ENCODE peak calls at places on chromosomes 4 and X, in six cellular contexts. O is tibial nerve, S is ovary, F is sigmoid colon, R is spleen, Q is uterus. C is an unnamed sample.

GRCh38 chrX:22300130-22300529 is 27.4 kb downstream of the CBLL2 start:
- DNase-seq in Q (peak), S (no peak), F (peak), R (no peak), O (no peak), C (no peak)

GRCh38 chrX:108735680-108736508 is 469 bp downstream of the IRS4 start:
- DNase-seq in R (no peak), O (no peak), Q (no peak), S (peak), F (no peak), C (peak)

GRCh38 chrX:154718607-154719006 is 32.3 kb downstream of the GAB3 start:
- DNase-seq in S (no peak), F (no peak), R (no peak), O (no peak), Q (no peak), C (no peak)

GRCh38 chr4:187814737-187815465 is 180.7 kb upstream of the ZFP42 start:
- DNase-seq in R (no peak), O (no peak), F (no peak), S (peak), Q (peak), C (no peak)

GRCh38 chr4:6372649-6373525 is 99.5 kb downstream of the PPP2R2C start:
- DNase-seq in Q (no peak), F (no peak), O (no peak), R (no peak), S (no peak), C (no peak)

GRCh38 chr4:71195932-71196331 is 142.9 kb upstream of the SLC4A4 start:
- DNase-seq in Q (no peak), O (no peak), F (peak), S (no peak), R (no peak), C (no peak)

GRCh38 chrX:2474280-2474962 is 26.4 kb downstream of the DHRSX start:
- DNase-seq in R (peak), Q (no peak), O (no peak), F (no peak), S (no peak), C (no peak)

GRCh38 chr4:112031712-112032328 is 113.4 kb upstream of the FAM241A start:
- DNase-seq in O (no peak), F (no peak), R (no peak), Q (no peak), S (no peak), C (no peak)

GRCh38 chrX:16528620-16529019 is 121.3 kb upstream of the S100G start:
- DNase-seq in O (no peak), R (no peak), Q (no peak), S (no peak), F (no peak), C (no peak)

GRCh38 chr4:174564529-174564928 is 42.2 kb upstream of the HPGD start:
- DNase-seq in F (no peak), Q (no peak), O (no peak), R (no peak), S (no peak), C (no peak)

GRCh38 chr4:7384929-7385890 is 49.5 kb downstream of the PSAPL1 start:
- DNase-seq in O (no peak), F (peak), S (no peak), Q (peak), R (peak), C (peak)

GRCh38 chrX:129824620-129825019 is 19.1 kb downstream of the ZDHHC9 start:
- DNase-seq in O (no peak), S (no peak), Q (no peak), R (no peak), F (no peak), C (no peak)

GRCh38 chrX:119692241-119693031 is 532 bp downstream of the SEPTIN6 start:
- DNase-seq in S (peak), O (no peak), R (peak), F (peak), Q (no peak), C (peak)

GRCh38 chrX:118948270-118948669 is 26.1 kb upstream of the LONRF3 start:
- DNase-seq in O (no peak), S (no peak), Q (no peak), R (no peak), F (no peak), C (no peak)

GRCh38 chr4:87553182-87553581 is 24.0 kb upstream of the SPARCL1 start:
- DNase-seq in Q (no peak), R (no peak), F (no peak), S (no peak), O (no peak), C (no peak)

GRCh38 chrX:115892787-115893671 is 277.5 kb upstream of the AGTR2 start:
- DNase-seq in O (no peak), S (peak), F (peak), Q (peak), R (peak), C (peak)

GRCh38 chr4:77501851-77502250 is 103.8 kb upstream of the CXCL13 start:
- DNase-seq in O (no peak), S (no peak), F (no peak), R (no peak), Q (no peak), C (no peak)

GRCh38 chrX:68918202-68918601 is 89.4 kb downstream of the EFNB1 start:
- DNase-seq in F (no peak), R (no peak), O (no peak), Q (no peak), S (no peak), C (no peak)

GRCh38 chr4:107153228-107153627 is 117.1 kb upstream of the DKK2 start:
- DNase-seq in Q (no peak), S (no peak), R (no peak), F (no peak), O (no peak), C (no peak)

GRCh38 chr4:135718019-135718418 is 1516.4 kb upstream of the PABPC4L start:
- DNase-seq in Q (no peak), F (no peak), S (no peak), O (no peak), R (no peak), C (no peak)

GRCh38 chr4:173807347-173807746 is 277.3 kb upstream of the HAND2 start:
- DNase-seq in S (peak), F (peak), Q (peak), R (no peak), O (no peak), C (no peak)

GRCh38 chrX:147891886-147892285 is 19.8 kb upstream of the FMR1 start:
- DNase-seq in R (no peak), S (no peak), Q (no peak), O (no peak), F (no peak), C (no peak)

GRCh38 chr4:16225139-16225538 is 1.1 kb downstream of the TAPT1 start:
- DNase-seq in S (no peak), O (no peak), Q (no peak), F (no peak), R (no peak), C (no peak)

GRCh38 chr4:16225996-16226815 is at the start of gene TAPT1:
- DNase-seq in Q (peak), R (peak), O (peak), F (peak), S (peak), C (peak)

GRCh38 chr4:16225681-16225995 is 633 bp downstream of the TAPT1 start:
- DNase-seq in S (no peak), F (no peak), Q (no peak), O (no peak), R (no peak), C (no peak)

GRCh38 chr4:16227462-16227868 is 1.2 kb upstream of the TAPT1 start:
- DNase-seq in R (peak), S (peak), Q (peak), O (no peak), F (peak), C (peak)

GRCh38 chr4:16226816-16227461 is 668 bp upstream of the TAPT1 start:
- DNase-seq in O (peak), R (peak), Q (peak), S (peak), F (peak), C (peak)
- TF ChIP-seq POLR2A in O (no peak), R (no peak), Q (no peak), S (peak), F (no peak), C (no peak)

GRCh38 chr4:177190995-177191568 is 118.6 kb upstream of the NEIL3 start:
- DNase-seq in F (no peak), S (no peak), Q (no peak), R (no peak), O (no peak), C (no peak)
- H3K4me3 ChIP-seq in F (no peak), S (no peak), Q (no peak), R (no peak), O (no peak), C (no peak)

GRCh38 chr4:94561249-94562024 is 109.7 kb downstream of the PDLIM5 start:
- DNase-seq in O (no peak), Q (no peak), S (no peak), F (no peak), R (no peak), C (no peak)
- TF ChIP-seq POLR2A in O (no peak), Q (no peak), S (no peak), F (no peak), R (no peak), C (no peak)

GRCh38 chr4:4386736-4387392 is at the start of gene NSG1:
- DNase-seq in O (no peak), Q (no peak), R (no peak), S (peak), F (no peak), C (no peak)
- H3K4me3 ChIP-seq in O (peak), Q (peak), R (peak), S (peak), F (peak), C (peak)

GRCh38 chr4:147778942-147779341 is 47.1 kb downstream of the ARHGAP10 start:
- DNase-seq in Q (no peak), F (no peak), S (no peak), O (no peak), R (no peak), C (no peak)
- TF ChIP-seq POLR2A in Q (no peak), F (no peak), S (no peak), O (no peak), R (no peak), C (no peak)

C was measured in Peyer's patch.